ENCODE peak calls at places on chromosomes 13 and 19, in ten cellular contexts. N is HCT116, Q is cardiac muscle cell, P is prostate gland, M is fibroblast of lung, F is PC-3, W is PC-9, G is tibial nerve, B is GM23338, Y is heart left ventricle. A is an unnamed sample.

GRCh38 chr13:31476266-31476665 is 263.1 kb upstream of the RXFP2 start:
- DNase-seq in N (no peak), W (no peak), F (no peak), Y (peak; percentile 33), G (no peak), Q (peak; percentile 35), P (no peak), M (peak; percentile 87), B (peak; percentile 13), A (no peak)

GRCh38 chr13:41813426-41813825 is 147.5 kb downstream of the VWA8 start:
- DNase-seq in N (no peak), B (no peak), F (peak; percentile 53), G (no peak), Q (no peak), Y (no peak), M (peak; percentile 71), W (peak; percentile 37), P (no peak), A (no peak)

GRCh38 chr13:30109471-30110135 is 197.7 kb downstream of the KATNAL1 start:
- DNase-seq in N (no peak), G (no peak), W (no peak), Q (no peak), M (no peak), Y (no peak), B (no peak), F (no peak), P (no peak), A (no peak)

GRCh38 chr13:112962396-112962795 is 6.6 kb upstream of the MCF2L start:
- DNase-seq in B (no peak), Y (no peak), G (no peak), M (no peak), W (no peak), F (no peak), P (no peak), Q (no peak), N (no peak), A (peak; percentile 13)

GRCh38 chr13:21668665-21669599 is 1.9 kb upstream of the FGF9 start:
- DNase-seq in Y (no peak), G (no peak), B (peak; percentile 69), W (no peak), M (peak; percentile 47), Q (peak; percentile 57), N (no peak), P (no peak), F (no peak), A (no peak)

GRCh38 chr13:32911506-32911905 is 104.7 kb upstream of the KL start:
- DNase-seq in N (peak; percentile 60), Q (peak; percentile 14), Y (peak; percentile 36), M (no peak), P (peak; percentile 43), W (no peak), B (peak; percentile 64), F (peak; percentile 61), G (no peak), A (no peak)

GRCh38 chr19:38247734-38248268 is 8.4 kb downstream of the PPP1R14A start:
- DNase-seq in Q (no peak), Y (no peak), N (no peak), P (no peak), W (no peak), F (no peak), B (no peak), M (peak; percentile 63), G (no peak), A (no peak)

GRCh38 chr13:43020794-43021193 is 2.6 kb upstream of the DNAJC15 start:
- DNase-seq in W (no peak), P (no peak), Y (no peak), N (no peak), B (no peak), F (peak; percentile 63), G (no peak), M (no peak), Q (no peak), A (no peak)

GRCh38 chr19:19386373-19386869 is 19.1 kb upstream of the GATAD2A start:
- DNase-seq in B (peak; percentile 52), M (no peak), Y (no peak), G (no peak), W (no peak), N (no peak), Q (no peak), F (no peak), P (no peak), A (no peak)

GRCh38 chr19:19382118-19382517 is 23.4 kb upstream of the GATAD2A start:
- DNase-seq in Y (no peak), G (no peak), F (peak; percentile 27), N (no peak), W (no peak), M (no peak), P (no peak), Q (no peak), B (no peak), A (no peak)

GRCh38 chr19:19385900-19386339 is 19.6 kb upstream of the GATAD2A start:
- DNase-seq in Y (no peak), W (peak; percentile 50), Q (peak; percentile 82), M (peak; percentile 42), P (peak; percentile 26), F (no peak), N (no peak), B (peak; percentile 66), G (no peak), A (peak; percentile 85)

GRCh38 chr19:19385131-19385899 is 20.2 kb upstream of the GATAD2A start:
- DNase-seq in P (peak; percentile 100), N (peak; percentile 99), Q (peak; percentile 100), G (peak; percentile 99), M (peak; percentile 100), Y (peak; percentile 100), W (peak; percentile 99), B (peak; percentile 99), F (peak; percentile 99), A (peak; percentile 100)

DNA sequence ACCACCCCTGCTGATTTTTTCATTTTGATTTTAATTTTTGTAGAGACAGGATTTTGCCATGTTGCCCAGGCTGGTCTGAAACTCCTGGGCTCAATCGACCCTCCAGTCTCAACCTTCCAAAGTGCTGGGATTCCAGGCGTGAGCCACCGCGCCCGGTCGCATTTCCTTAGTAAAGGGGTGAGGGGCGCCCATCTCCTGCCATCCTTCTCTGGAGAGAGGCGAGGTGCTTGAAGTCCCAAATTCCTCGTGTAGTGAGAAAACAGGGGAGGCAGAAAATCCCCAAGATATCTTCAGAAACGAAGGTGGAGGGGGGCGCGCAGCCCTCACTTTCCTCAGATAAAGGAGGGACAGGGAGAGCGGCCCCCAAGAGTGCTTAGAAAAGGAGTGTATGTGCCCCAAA is 21.0 kb upstream of the GATAD2A start:
- DNase-seq in N (no peak), Y (no peak), G (no peak), B (peak; percentile 43), Q (no peak), W (no peak), M (no peak), F (no peak), P (no peak), A (no peak)
- H3K4me1 ChIP-seq in N (peaks cover 23% of the 10 kb centered on the region), Y (peaks cover 41% of the 10 kb centered on the region), G (peaks cover 45% of the 10 kb centered on the region), B (peaks cover 32% of the 10 kb centered on the region), Q (peaks cover 18% of the 10 kb centered on the region), W (peaks cover 33% of the 10 kb centered on the region), M (peaks cover 6% of the 10 kb centered on the region), F (peaks cover 29% of the 10 kb centered on the region), P (peaks cover 10% of the 10 kb centered on the region), A (no peaks in the 10 kb centered on the region)

GRCh38 chr13:110301083-110301482 is 5.9 kb downstream of the COL4A1 start:
- DNase-seq in N (no peak), Q (no peak), F (no peak), B (no peak), P (no peak), W (no peak), Y (no peak), G (no peak), M (no peak), A (no peak)

GRCh38 chr13:110302986-110303385 is 4.0 kb downstream of the COL4A1 start:
- DNase-seq in M (no peak), W (no peak), P (no peak), G (no peak), Y (no peak), Q (no peak), B (no peak), N (no peak), F (no peak), A (no peak)

GRCh38 chr13:110303644-110304043 is 3.3 kb downstream of the COL4A1 start:
- DNase-seq in B (no peak), M (no peak), Q (no peak), G (no peak), N (no peak), W (no peak), Y (no peak), P (no peak), F (no peak), A (no peak)

GRCh38 chr13:110301606-110302131 is 5.3 kb downstream of the COL4A1 start:
- DNase-seq in G (no peak), Q (no peak), N (no peak), M (peak; percentile 83), F (no peak), B (peak; percentile 24), W (no peak), Y (peak; percentile 19), P (no peak), A (peak; percentile 53)

GRCh38 chr13:110302154-110302553 is 4.8 kb downstream of the COL4A1 start:
- DNase-seq in Q (no peak), B (no peak), W (no peak), M (no peak), N (no peak), Y (no peak), P (no peak), G (no peak), F (no peak), A (no peak)
- H3K4me1 ChIP-seq in Q (peaks cover 10% of the 10 kb centered on the region), B (peaks cover 46% of the 10 kb centered on the region), W (peaks cover 26% of the 10 kb centered on the region), M (peaks cover 37% of the 10 kb centered on the region), N (no peaks in the 10 kb centered on the region), Y (peaks cover 79% of the 10 kb centered on the region), P (no peaks in the 10 kb centered on the region), G (peaks cover 82% of the 10 kb centered on the region), F (peaks cover 26% of the 10 kb centered on the region), A (peaks cover 13% of the 10 kb centered on the region)

GRCh38 chr19:10863107-10863700 is 8.1 kb upstream of the CARM1 start:
- DNase-seq in W (peak; percentile 76), M (peak; percentile 58), B (no peak), Y (no peak), F (peak; percentile 32), P (peak; percentile 51), G (no peak), N (no peak), Q (peak; percentile 8), A (peak; percentile 86)

GRCh38 chr19:10862561-10863106 is 8.7 kb upstream of the CARM1 start:
- DNase-seq in W (no peak), M (no peak), G (no peak), F (no peak), B (no peak), P (no peak), Y (no peak), Q (no peak), N (no peak), A (no peak)

GRCh38 chr19:10868872-10869547 is 2.3 kb upstream of the CARM1 start:
- DNase-seq in W (no peak), G (no peak), M (no peak), Y (no peak), N (no peak), Q (no peak), P (no peak), F (no peak), B (no peak), A (no peak)

GRCh38 chr19:10864538-10864899 is 6.8 kb upstream of the CARM1 start:
- DNase-seq in N (peak; percentile 56), W (peak; percentile 42), B (peak; percentile 93), P (peak; percentile 83), Y (peak; percentile 89), Q (peak; percentile 85), F (peak; percentile 90), G (peak; percentile 93), M (peak; percentile 57), A (peak; percentile 89)

DNA sequence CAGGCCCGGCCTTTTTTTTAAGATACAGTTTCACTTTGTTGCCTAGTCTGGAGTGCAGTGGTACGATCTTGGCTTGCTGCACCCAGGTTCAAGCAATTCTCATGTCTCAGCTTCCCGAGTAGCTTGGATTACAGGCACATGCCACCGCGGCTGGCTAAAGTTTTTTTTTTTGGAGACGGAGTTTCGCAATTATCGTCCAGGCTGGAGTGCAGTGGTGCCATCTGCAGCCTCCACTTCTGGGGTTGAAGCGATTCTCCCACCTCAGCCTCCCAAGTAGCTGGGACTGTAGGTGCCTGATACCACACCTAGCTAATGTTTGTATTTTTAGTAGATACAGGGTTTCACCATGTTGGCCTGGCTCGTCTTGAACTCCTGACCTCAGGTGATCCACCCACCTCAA is 4.9 kb upstream of the CARM1 start:
- DNase-seq in F (no peak), N (no peak), Q (no peak), G (no peak), M (no peak), B (no peak), W (no peak), P (no peak), Y (no peak), A (no peak)
- H3K4me1 ChIP-seq in F (peaks cover 3% of the 10 kb centered on the region), N (peaks cover 11% of the 10 kb centered on the region), Q (peaks cover 3% of the 10 kb centered on the region), G (peaks cover 21% of the 10 kb centered on the region), M (no peaks in the 10 kb centered on the region), B (peaks cover 6% of the 10 kb centered on the region), W (peaks cover 10% of the 10 kb centered on the region), P (no peaks in the 10 kb centered on the region), Y (peaks cover 8% of the 10 kb centered on the region), A (no peaks in the 10 kb centered on the region)

GRCh38 chr19:17755533-17755885 is 4.2 kb downstream of the FCHO1 start:
- DNase-seq in Y (no peak), P (no peak), B (no peak), F (no peak), Q (no peak), G (no peak), M (no peak), N (no peak), W (no peak), A (no peak)
- H3K4me1 ChIP-seq in Y (peaks cover 10% of the 10 kb centered on the region), P (no peaks in the 10 kb centered on the region), B (no peaks in the 10 kb centered on the region), F (peaks cover 3% of the 10 kb centered on the region), Q (no peaks in the 10 kb centered on the region), G (peaks cover 5% of the 10 kb centered on the region), M (no peaks in the 10 kb centered on the region), N (peaks cover 12% of the 10 kb centered on the region), W (no peaks in the 10 kb centered on the region), A (no peaks in the 10 kb centered on the region)